ENCODE peak calls at places on chromosome 10, in nine cellular contexts. E is NCI-H510A; L is mucosa of descending colon; B is ELF-1; G is cardiac fibroblast; F is neuronal stem cell; P is CD8-positive, alpha-beta memory T cell; V is fibroblast of the aortic adventitia; Q is HFF-Myc. A is an unnamed sample.

GRCh38 chr10:62426600-62426999 is 52.4 kb downstream of the ZNF365 start:
- DNase-seq in E (no peak), L (no peak), B (peak), G (no peak), F (no peak), P (no peak), V (no peak), Q (no peak), A (no peak)

GRCh38 chr10:66292456-66292855 is 633.4 kb upstream of the LRRTM3 start:
- DNase-seq in E (no peak), L (no peak), B (no peak), G (no peak), F (no peak), P (no peak), V (no peak), Q (no peak), A (no peak)

GRCh38 chr10:69222157-69223027 is 2.3 kb downstream of the HKDC1 start:
- DNase-seq in E (peak), L (peak), B (peak), G (peak), F (peak), P (peak), V (peak), Q (peak), A (no peak)

GRCh38 chr10:91758303-91759146 is 39.7 kb upstream of the TNKS2 start:
- DNase-seq in E (no peak), L (no peak), B (no peak), G (peak), F (peak), P (no peak), V (peak), Q (peak), A (no peak)

GRCh38 chr10:58856508-58857240 is 319.8 kb upstream of the PHYHIPL start:
- DNase-seq in E (no peak), L (no peak), B (peak), G (peak), F (no peak), P (no peak), V (peak), Q (peak), A (no peak)

GRCh38 chr10:125064681-125065492 is 95.5 kb downstream of the CTBP2 start:
- DNase-seq in E (no peak), L (peak), B (peak), G (peak), F (no peak), P (no peak), V (peak), Q (no peak), A (no peak)

GRCh38 chr10:18463673-18464211 is 187.6 kb downstream of the NSUN6 start:
- DNase-seq in E (no peak), L (no peak), B (no peak), G (peak), F (no peak), P (no peak), V (no peak), Q (no peak), A (peak)

GRCh38 chr10:103911021-103911459 is 6.9 kb downstream of the STN1 start:
- DNase-seq in E (no peak), L (no peak), B (no peak), G (no peak), F (no peak), P (peak), V (no peak), Q (no peak), A (no peak)

GRCh38 chr10:74738985-74739567 is 87.3 kb upstream of the KAT6B start:
- DNase-seq in E (no peak), L (peak), B (peak), G (peak), F (no peak), P (no peak), V (peak), Q (no peak), A (no peak)

GRCh38 chr10:99760321-99760720 is 22.1 kb upstream of the ABCC2 start:
- DNase-seq in E (no peak), L (no peak), B (no peak), G (no peak), F (no peak), P (no peak), V (no peak), Q (no peak), A (no peak)

GRCh38 chr10:59971915-59972314 is 65.6 kb upstream of the CCDC6 start:
- DNase-seq in E (no peak), L (peak), B (peak), G (peak), F (no peak), P (no peak), V (peak), Q (no peak), A (no peak)

GRCh38 chr10:69180525-69181204 is 631 bp downstream of the SUPV3L1 start:
- DNase-seq in E (no peak), L (no peak), B (no peak), G (peak), F (peak), P (peak), V (peak), Q (no peak), A (no peak)

GRCh38 chr10:77409697-77410471 is 227.7 kb downstream of the KCNMA1 start:
- DNase-seq in E (peak), L (peak), B (no peak), G (no peak), F (no peak), P (no peak), V (no peak), Q (no peak), A (no peak)

GRCh38 chr10:79400567-79401004 is 44.8 kb downstream of the ZCCHC24 start:
- DNase-seq in E (no peak), L (peak), B (peak), G (peak), F (no peak), P (peak), V (no peak), Q (no peak), A (no peak)

GRCh38 chr10:89518876-89519842 is 16.2 kb downstream of the SLC16A12 start:
- DNase-seq in E (no peak), L (no peak), B (no peak), G (peak), F (no peak), P (no peak), V (peak), Q (peak), A (peak)

GRCh38 chr10:132182591-132182990 is 4.2 kb upstream of the DPYSL4 start:
- DNase-seq in E (no peak), L (no peak), B (no peak), G (no peak), F (no peak), P (no peak), V (no peak), Q (no peak), A (no peak)

GRCh38 chr10:31467791-31468535 is 148.9 kb downstream of the ZEB1 start:
- DNase-seq in E (no peak), L (peak), B (peak), G (peak), F (no peak), P (no peak), V (peak), Q (no peak), A (no peak)

GRCh38 chr10:86711237-86711956 is 43.1 kb downstream of the LDB3 start:
- DNase-seq in E (peak), L (peak), B (peak), G (peak), F (peak), P (peak), V (peak), Q (peak), A (peak)

GRCh38 chr10:110446954-110447608 is 50.6 kb upstream of the DUSP5 start:
- DNase-seq in E (no peak), L (no peak), B (peak), G (peak), F (no peak), P (no peak), V (peak), Q (peak), A (no peak)

GRCh38 chr10:44834131-44834530 is 77.0 kb upstream of the TMEM72 start:
- DNase-seq in E (no peak), L (no peak), B (no peak), G (no peak), F (no peak), P (no peak), V (no peak), Q (no peak), A (no peak)

GRCh38 chr10:133143546-133143945 is 16.5 kb upstream of the KNDC1 start:
- DNase-seq in E (no peak), L (no peak), B (no peak), G (no peak), F (no peak), P (no peak), V (no peak), Q (no peak), A (no peak)

GRCh38 chr10:71462642-71462935 is 65.9 kb downstream of the CDH23 start:
- DNase-seq in E (peak), L (no peak), B (no peak), G (no peak), F (no peak), P (no peak), V (no peak), Q (no peak), A (no peak)